ENCODE peak calls at places on chromosomes 6 and 20, in nine cellular contexts. One of them, this sample, is unnamed.

GRCh38 chr20:56343861-56344381 is 14.9 kb upstream of the FAM210B start:
- DNase-seq in GM12892: peak; percentile 52
- DNase-seq in sigmoid colon: no peak
- DNase-seq in uterus: peak; percentile 23
- DNase-seq in spleen: peak; percentile 79
- DNase-seq in ovary: peak; percentile 49
- DNase-seq in A549: peak; percentile 59
- DNase-seq in NB4: peak; percentile 76
- DNase-seq in heart left ventricle: peak; percentile 15
- DNase-seq in this sample: no peak

GRCh38 chr6:128168244-128168643 is 267.4 kb upstream of the THEMIS start:
- DNase-seq in spleen: no peak
- DNase-seq in ovary: no peak
- DNase-seq in uterus: no peak
- DNase-seq in NB4: no peak
- DNase-seq in sigmoid colon: no peak
- DNase-seq in A549: no peak
- DNase-seq in heart left ventricle: no peak
- DNase-seq in GM12892: no peak
- DNase-seq in this sample: no peak

GRCh38 chr6:90403489-90404381 is 107.1 kb upstream of the BACH2 start:
- DNase-seq in uterus: peak; percentile 39
- DNase-seq in A549: no peak
- DNase-seq in spleen: no peak
- DNase-seq in GM12892: no peak
- DNase-seq in NB4: peak; percentile 94
- DNase-seq in ovary: peak; percentile 67
- DNase-seq in heart left ventricle: no peak
- DNase-seq in sigmoid colon: no peak
- DNase-seq in this sample: no peak

GRCh38 chr6:152380351-152380767 is 256.8 kb downstream of the SYNE1 start:
- DNase-seq in ovary: no peak
- DNase-seq in heart left ventricle: peak; percentile 29
- DNase-seq in sigmoid colon: no peak
- DNase-seq in uterus: no peak
- DNase-seq in NB4: no peak
- DNase-seq in spleen: no peak
- DNase-seq in GM12892: no peak
- DNase-seq in A549: peak; percentile 38
- DNase-seq in this sample: no peak

GRCh38 chr6:136290406-136291010 is 862 bp upstream of the BCLAF1 start:
- DNase-seq in uterus: peak; percentile 71
- DNase-seq in sigmoid colon: peak; percentile 91
- DNase-seq in GM12892: peak; percentile 26
- DNase-seq in spleen: peak; percentile 94
- DNase-seq in heart left ventricle: peak; percentile 66
- DNase-seq in A549: peak; percentile 72
- DNase-seq in ovary: peak; percentile 78
- DNase-seq in NB4: peak; percentile 92
- DNase-seq in this sample: peak; percentile 21

GRCh38 chr6:45326698-45327417 is 1.3 kb upstream of the RUNX2 start:
- DNase-seq in heart left ventricle: no peak
- DNase-seq in NB4: no peak
- DNase-seq in A549: no peak
- DNase-seq in uterus: no peak
- DNase-seq in GM12892: no peak
- DNase-seq in sigmoid colon: no peak
- DNase-seq in spleen: no peak
- DNase-seq in ovary: no peak
- DNase-seq in this sample: no peak

GRCh38 chr6:109424946-109425345 is 15.5 kb downstream of the PPIL6 start:
- DNase-seq in ovary: no peak
- DNase-seq in uterus: no peak
- DNase-seq in spleen: no peak
- DNase-seq in GM12892: no peak
- DNase-seq in NB4: no peak
- DNase-seq in A549: no peak
- DNase-seq in sigmoid colon: no peak
- DNase-seq in heart left ventricle: no peak
- DNase-seq in this sample: no peak

GRCh38 chr6:148700047-148700712 is 46.6 kb upstream of the UST start:
- DNase-seq in spleen: no peak
- DNase-seq in sigmoid colon: no peak
- DNase-seq in uterus: no peak
- DNase-seq in heart left ventricle: no peak
- DNase-seq in A549: no peak
- DNase-seq in GM12892: no peak
- DNase-seq in NB4: no peak
- DNase-seq in ovary: no peak
- DNase-seq in this sample: no peak

GRCh38 chr6:153108320-153108719 is 22.8 kb downstream of the RGS17 start:
- DNase-seq in A549: no peak
- DNase-seq in ovary: no peak
- DNase-seq in NB4: no peak
- DNase-seq in uterus: no peak
- DNase-seq in GM12892: no peak
- DNase-seq in spleen: no peak
- DNase-seq in sigmoid colon: no peak
- DNase-seq in heart left ventricle: no peak
- DNase-seq in this sample: no peak

GRCh38 chr20:311603-312002 is 13.7 kb upstream of the SOX12 start:
- DNase-seq in GM12892: no peak
- DNase-seq in NB4: no peak
- DNase-seq in sigmoid colon: no peak
- DNase-seq in spleen: no peak
- DNase-seq in ovary: no peak
- DNase-seq in uterus: no peak
- DNase-seq in A549: no peak
- DNase-seq in heart left ventricle: no peak
- DNase-seq in this sample: no peak

GRCh38 chr20:1232538-1233111 is 6.8 kb downstream of the RAD21L1 start:
- DNase-seq in sigmoid colon: no peak
- DNase-seq in GM12892: no peak
- DNase-seq in uterus: no peak
- DNase-seq in heart left ventricle: no peak
- DNase-seq in ovary: no peak
- DNase-seq in A549: no peak
- DNase-seq in spleen: no peak
- DNase-seq in NB4: no peak
- DNase-seq in this sample: no peak

GRCh38 chr20:63680857-63681608 is 15.4 kb upstream of the TNFRSF6B start:
- DNase-seq in heart left ventricle: no peak
- DNase-seq in ovary: no peak
- DNase-seq in GM12892: no peak
- DNase-seq in A549: no peak
- DNase-seq in uterus: no peak
- DNase-seq in NB4: no peak
- DNase-seq in spleen: no peak
- DNase-seq in sigmoid colon: no peak
- DNase-seq in this sample: no peak

GRCh38 chr6:11795403-11795802 is 16.8 kb upstream of the ADTRP start:
- DNase-seq in ovary: no peak
- DNase-seq in GM12892: no peak
- DNase-seq in sigmoid colon: no peak
- DNase-seq in heart left ventricle: no peak
- DNase-seq in NB4: no peak
- DNase-seq in A549: no peak
- DNase-seq in uterus: no peak
- DNase-seq in spleen: no peak
- DNase-seq in this sample: no peak

GRCh38 chr6:30556714-30556963 is 350 bp upstream of the GNL1 start:
- DNase-seq in GM12892: peak; percentile 78
- DNase-seq in A549: no peak
- DNase-seq in uterus: no peak
- DNase-seq in heart left ventricle: peak; percentile 90
- DNase-seq in ovary: no peak
- DNase-seq in NB4: no peak
- DNase-seq in sigmoid colon: peak; percentile 95
- DNase-seq in spleen: peak; percentile 96
- DNase-seq in this sample: no peak

GRCh38 chr6:24802271-24803059 is 3.7 kb upstream of the ARMH2 start:
- DNase-seq in uterus: no peak
- DNase-seq in GM12892: no peak
- DNase-seq in sigmoid colon: no peak
- DNase-seq in A549: no peak
- DNase-seq in spleen: no peak
- DNase-seq in heart left ventricle: no peak
- DNase-seq in NB4: no peak
- DNase-seq in ovary: no peak
- DNase-seq in this sample: no peak

GRCh38 chr6:138522611-138523010 is 23.3 kb upstream of the NHSL1 start:
- DNase-seq in NB4: no peak
- DNase-seq in spleen: no peak
- DNase-seq in ovary: no peak
- DNase-seq in A549: no peak
- DNase-seq in heart left ventricle: no peak
- DNase-seq in uterus: no peak
- DNase-seq in GM12892: no peak
- DNase-seq in sigmoid colon: no peak
- DNase-seq in this sample: no peak

GRCh38 chr20:46348231-46348803 is 40.0 kb upstream of the CDH22 start:
- DNase-seq in A549: peak; percentile 29
- DNase-seq in ovary: peak; percentile 51
- DNase-seq in GM12892: no peak
- DNase-seq in sigmoid colon: no peak
- DNase-seq in heart left ventricle: no peak
- DNase-seq in NB4: no peak
- DNase-seq in spleen: no peak
- DNase-seq in uterus: peak; percentile 41
- DNase-seq in this sample: no peak

GRCh38 chr6:77880501-77880900 is 227.7 kb downstream of the MEI4 start:
- DNase-seq in uterus: no peak
- DNase-seq in spleen: no peak
- DNase-seq in ovary: no peak
- DNase-seq in GM12892: no peak
- DNase-seq in NB4: no peak
- DNase-seq in sigmoid colon: no peak
- DNase-seq in heart left ventricle: no peak
- DNase-seq in A549: no peak
- DNase-seq in this sample: no peak

GRCh38 chr6:64238071-64238470 is 602.5 kb downstream of the PHF3 start:
- DNase-seq in NB4: no peak
- DNase-seq in spleen: no peak
- DNase-seq in uterus: no peak
- DNase-seq in GM12892: no peak
- DNase-seq in A549: no peak
- DNase-seq in ovary: no peak
- DNase-seq in sigmoid colon: no peak
- DNase-seq in heart left ventricle: no peak
- DNase-seq in this sample: no peak

GRCh38 chr6:56851541-56852248 is 103.2 kb upstream of the BEND6 start:
- DNase-seq in sigmoid colon: peak; percentile 77
- DNase-seq in heart left ventricle: peak; percentile 61
- DNase-seq in ovary: peak; percentile 34
- DNase-seq in GM12892: peak; percentile 30
- DNase-seq in spleen: no peak
- DNase-seq in uterus: peak; percentile 40
- DNase-seq in A549: peak; percentile 65
- DNase-seq in NB4: peak; percentile 66
- DNase-seq in this sample: no peak
- TF ChIP-seq POLR2A in sigmoid colon: no peak
- TF ChIP-seq POLR2A in heart left ventricle: no peak
- TF ChIP-seq POLR2A in ovary: no peak
- TF ChIP-seq POLR2A in GM12892: peak; percentile 22
- TF ChIP-seq POLR2A in spleen: no peak
- TF ChIP-seq POLR2A in uterus: no peak
- TF ChIP-seq POLR2A in A549: no peak
- TF ChIP-seq POLR2A in NB4: no peak
- TF ChIP-seq POLR2A in this sample: no peak

DNA sequence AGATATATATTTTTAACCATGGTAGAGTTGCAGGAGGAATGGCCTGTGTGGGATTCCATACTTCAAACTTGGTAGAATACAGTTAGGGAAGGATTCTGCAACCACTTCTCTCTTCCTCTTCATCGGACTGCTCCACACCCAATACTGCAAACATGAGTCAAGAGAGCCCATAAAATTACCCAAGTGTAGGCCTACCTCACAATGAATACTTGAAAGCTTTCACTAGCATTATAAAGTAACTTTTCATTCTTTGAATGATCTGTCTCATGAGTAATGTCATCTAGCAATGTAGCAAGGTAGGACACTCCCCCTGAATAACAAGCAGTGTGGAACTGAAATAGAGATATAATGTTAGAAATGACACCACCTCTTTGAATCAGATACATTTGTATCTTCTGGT is 79.4 kb downstream of the FOXC1 start:
- DNase-seq in uterus: no peak
- DNase-seq in A549: no peak
- DNase-seq in spleen: no peak
- DNase-seq in GM12892: no peak
- DNase-seq in NB4: no peak
- DNase-seq in heart left ventricle: no peak
- DNase-seq in sigmoid colon: no peak
- DNase-seq in ovary: no peak
- DNase-seq in this sample: no peak
- TF ChIP-seq POLR2A in uterus: no peak
- TF ChIP-seq POLR2A in A549: no peak
- TF ChIP-seq POLR2A in spleen: no peak
- TF ChIP-seq POLR2A in GM12892: no peak
- TF ChIP-seq POLR2A in NB4: no peak
- TF ChIP-seq POLR2A in heart left ventricle: no peak
- TF ChIP-seq POLR2A in sigmoid colon: no peak
- TF ChIP-seq POLR2A in ovary: no peak
- TF ChIP-seq POLR2A in this sample: no peak

DNA sequence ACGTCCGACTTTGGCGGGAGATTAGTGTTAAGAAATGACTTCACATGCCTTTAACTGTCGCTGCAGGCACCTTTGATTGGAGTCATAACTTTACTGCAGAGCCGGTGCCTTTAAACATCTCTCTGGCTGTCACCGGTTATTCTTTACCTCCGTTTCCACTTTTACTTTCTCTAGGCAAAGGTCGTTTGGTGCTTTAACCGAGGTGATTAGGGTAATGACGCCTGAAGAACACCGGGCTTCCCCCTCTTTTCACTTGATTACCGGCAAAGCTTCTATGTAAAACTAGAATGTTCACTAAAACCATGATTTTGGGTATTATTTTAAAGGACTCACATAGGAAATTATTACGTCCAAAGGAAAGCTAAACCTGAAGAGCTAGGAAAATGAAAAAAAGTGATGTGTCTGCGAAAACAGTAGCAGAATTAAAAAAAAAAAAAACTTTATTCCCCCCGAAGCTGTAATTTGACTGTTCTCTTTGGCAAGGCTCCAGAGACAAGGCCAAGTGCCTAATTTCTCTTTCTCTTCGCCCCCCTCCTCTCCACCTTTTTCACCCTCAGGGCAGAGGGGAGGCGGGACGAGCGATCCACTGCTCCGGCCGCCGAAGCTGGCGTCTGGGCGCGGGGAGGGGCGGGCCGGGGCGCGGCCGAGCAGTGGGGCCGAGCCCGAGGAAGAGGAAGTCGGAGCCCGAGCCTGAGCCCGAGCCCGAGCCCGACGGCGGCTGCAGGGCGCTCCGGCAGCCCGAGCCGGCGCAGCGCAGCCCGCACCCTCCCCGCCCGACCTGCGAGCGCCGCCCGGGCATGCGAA is at the start of gene PLEKHG1:
- DNase-seq in NB4: peak; percentile 70
- DNase-seq in spleen: peak; percentile 96
- DNase-seq in A549: peak; percentile 19
- DNase-seq in GM12892: peak; percentile 61
- DNase-seq in sigmoid colon: peak; percentile 85
- DNase-seq in heart left ventricle: peak; percentile 83
- DNase-seq in ovary: peak; percentile 77
- DNase-seq in uterus: peak; percentile 69
- DNase-seq in this sample: peak; percentile 15
- TF ChIP-seq POLR2A in NB4: no peak
- TF ChIP-seq POLR2A in spleen: peak; percentile 53
- TF ChIP-seq POLR2A in A549: no peak
- TF ChIP-seq POLR2A in GM12892: no peak
- TF ChIP-seq POLR2A in sigmoid colon: no peak
- TF ChIP-seq POLR2A in heart left ventricle: peak; percentile 54
- TF ChIP-seq POLR2A in ovary: no peak
- TF ChIP-seq POLR2A in uterus: no peak
- TF ChIP-seq POLR2A in this sample: no peak

GRCh38 chr6:131636880-131637792 is at the start of gene ENPP3:
- DNase-seq in heart left ventricle: no peak
- DNase-seq in A549: no peak
- DNase-seq in ovary: no peak
- DNase-seq in sigmoid colon: no peak
- DNase-seq in uterus: no peak
- DNase-seq in NB4: no peak
- DNase-seq in spleen: no peak
- DNase-seq in GM12892: no peak
- DNase-seq in this sample: no peak
- TF ChIP-seq POLR2A in heart left ventricle: no peak
- TF ChIP-seq POLR2A in A549: no peak
- TF ChIP-seq POLR2A in ovary: no peak
- TF ChIP-seq POLR2A in sigmoid colon: peak; percentile 42
- TF ChIP-seq POLR2A in uterus: no peak
- TF ChIP-seq POLR2A in NB4: no peak
- TF ChIP-seq POLR2A in spleen: no peak
- TF ChIP-seq POLR2A in GM12892: no peak
- TF ChIP-seq POLR2A in this sample: no peak

This sample was measured in H54.